ENCODE peak calls at places on chromosomes 4 and X, in four cellular contexts. Y is CD4-positive, CD25-positive, alpha-beta regulatory T cell; X is upper lobe of right lung; U is HepG2. J is an unnamed sample.

GRCh38 chr4:8722556-8722955 is 130.0 kb downstream of the CPZ start:
- DNase-seq in U (no peak), Y (no peak), X (no peak), J (no peak)

GRCh38 chr4:7200801-7201200 is 8.5 kb downstream of the SORCS2 start:
- DNase-seq in X (peak; percentile 31), Y (no peak), U (no peak), J (no peak)

GRCh38 chr4:168632246-168632832 is 135.5 kb downstream of the PALLD start:
- DNase-seq in X (no peak), Y (no peak), U (no peak), J (no peak)

GRCh38 chr4:149108626-149109025 is 666.4 kb upstream of the NR3C2 start:
- DNase-seq in Y (no peak), U (no peak), X (no peak), J (no peak)

GRCh38 chr4:6278801-6279197 is 9.1 kb downstream of the WFS1 start:
- DNase-seq in Y (no peak), U (peak; percentile 73), X (no peak), J (no peak)

GRCh38 chrX:142001934-142002333 is 98.2 kb downstream of the MAGEC1 start:
- DNase-seq in Y (no peak), X (no peak), U (no peak), J (no peak)

GRCh38 chr4:153418114-153418513 is 48.0 kb upstream of the TMEM131L start:
- DNase-seq in U (no peak), Y (no peak), X (no peak), J (no peak)

GRCh38 chrX:110146521-110146920 is 143.6 kb downstream of the TMEM164 start:
- DNase-seq in X (no peak), Y (no peak), U (peak; percentile 45), J (no peak)

GRCh38 chr4:10096976-10097330 is 19.6 kb downstream of the WDR1 start:
- DNase-seq in Y (no peak), X (no peak), U (no peak), J (no peak)

GRCh38 chr4:17807446-17807845 is 3.1 kb downstream of the DCAF16 start:
- DNase-seq in U (no peak), X (no peak), Y (no peak), J (no peak)
- H3K4me3 ChIP-seq in U (peak overlapping the region; percentile 93), X (peak overlapping the region; percentile 79), Y (peak overlapping the region; percentile 93), J (peak overlapping the region; percentile 30)

GRCh38 chr4:147824316-147824715 is 92.4 kb downstream of the ARHGAP10 start:
- DNase-seq in U (no peak), X (no peak), Y (no peak), J (no peak)
- H3K4me1 ChIP-seq in U (no peaks in the 10 kb centered on the region), X (peaks cover 38% of the 10 kb centered on the region), Y (no peaks in the 10 kb centered on the region), J (no peaks in the 10 kb centered on the region)

GRCh38 chr4:31125061-31125460 is 404.9 kb downstream of the PCDH7 start:
- DNase-seq in U (no peak), Y (no peak), X (no peak), J (no peak)
- H3K4me3 ChIP-seq in U (no peak overlapping the region), Y (no peak overlapping the region), X (no peak overlapping the region), J (no peak overlapping the region)

GRCh38 chr4:41157009-41157408 is 57.3 kb downstream of the APBB2 start:
- DNase-seq in U (no peak), Y (no peak), X (no peak), J (no peak)
- H3K4me1 ChIP-seq in U (peaks cover 83% of the 10 kb centered on the region), Y (no peaks in the 10 kb centered on the region), X (peaks cover 33% of the 10 kb centered on the region), J (no peaks in the 10 kb centered on the region)

GRCh38 chrX:30308263-30309138 is 689 bp downstream of the NR0B1 start:
- DNase-seq in U (no peak), Y (no peak), X (no peak), J (no peak)
- H3K4me3 ChIP-seq in U (no peak overlapping the region), Y (no peak overlapping the region), X (no peak overlapping the region), J (no peak overlapping the region)

DNA sequence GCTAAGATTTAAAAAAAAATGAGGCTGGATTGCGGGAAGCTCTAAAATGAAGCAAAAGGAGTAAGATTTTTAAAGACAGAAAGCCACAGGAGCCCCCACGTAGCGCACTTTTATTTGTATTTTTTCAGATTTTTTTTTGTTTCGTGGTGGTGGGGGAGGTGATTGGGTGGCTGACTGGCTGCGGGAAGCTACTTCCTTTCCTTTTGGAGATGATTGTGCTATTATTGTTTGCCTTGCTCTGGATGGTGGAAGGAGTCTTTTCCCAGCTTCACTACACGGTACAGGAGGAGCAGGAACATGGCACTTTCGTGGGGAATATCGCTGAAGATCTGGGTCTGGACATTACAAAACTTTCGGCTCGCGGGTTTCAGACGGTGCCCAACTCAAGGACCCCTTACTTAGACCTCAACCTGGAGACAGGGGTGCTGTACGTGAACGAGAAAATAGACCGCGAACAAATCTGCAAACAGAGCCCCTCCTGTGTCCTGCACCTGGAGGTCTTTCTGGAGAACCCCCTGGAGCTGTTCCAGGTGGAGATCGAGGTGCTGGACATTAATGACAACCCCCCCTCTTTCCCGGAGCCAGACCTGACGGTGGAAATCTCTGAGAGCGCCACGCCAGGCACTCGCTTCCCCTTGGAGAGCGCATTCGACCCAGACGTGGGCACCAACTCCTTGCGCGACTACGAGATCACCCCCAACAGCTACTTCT is 993 bp downstream of the PCDH10 start:
- DNase-seq in U (no peak), X (no peak), Y (no peak), J (no peak)
- H3K4me1 ChIP-seq in U (no peaks in the 10 kb centered on the region), X (peaks cover 55% of the 10 kb centered on the region), Y (no peaks in the 10 kb centered on the region), J (no peaks in the 10 kb centered on the region)

GRCh38 chrX:133412665-133413064 is 2.6 kb downstream of the GPC4 start:
- DNase-seq in X (no peak), Y (no peak), U (no peak), J (no peak)

GRCh38 chrX:133413218-133413925 is 1.9 kb downstream of the GPC4 start:
- DNase-seq in X (no peak), U (no peak), Y (no peak), J (no peak)

GRCh38 chrX:133414399-133415275 is 652 bp downstream of the GPC4 start:
- DNase-seq in X (peak; percentile 69), Y (no peak), U (no peak), J (no peak)

GRCh38 chrX:133417364-133417763 is 2.1 kb upstream of the GPC4 start:
- DNase-seq in Y (no peak), U (no peak), X (no peak), J (no peak)

GRCh38 chrX:133415276-133416105 is at the start of gene GPC4:
- DNase-seq in U (no peak), X (peak; percentile 91), Y (no peak), J (peak; percentile 19)
- H3K4me3 ChIP-seq in U (peak within 1 kb of the TSS; percentile 46), X (peak within 1 kb of the TSS; percentile 58), Y (no peak within 1 kb of the TSS), J (no peak within 1 kb of the TSS)

DNA sequence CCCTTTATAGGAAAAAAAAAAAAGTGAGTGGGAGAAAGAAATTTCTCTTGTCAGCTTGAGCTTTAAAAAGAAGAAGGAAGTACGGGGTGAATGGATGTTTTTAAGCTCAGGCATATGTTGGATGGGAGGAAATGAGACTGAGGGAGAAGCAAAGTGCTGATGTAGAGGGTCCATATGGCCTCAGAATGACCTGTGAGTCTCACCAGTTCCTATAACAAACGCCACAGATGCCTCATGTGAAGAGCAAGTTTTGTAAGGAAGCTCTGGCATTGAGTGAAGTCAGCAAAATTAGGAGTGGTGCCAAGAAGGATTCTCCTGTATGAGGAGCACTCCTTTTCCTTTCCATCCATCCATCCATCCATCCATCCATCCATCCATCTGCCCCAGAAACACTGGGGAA is 214.6 kb downstream of the PTTG2 start:
- DNase-seq in X (no peak), Y (no peak), U (no peak), J (no peak)
- H3K4me1 ChIP-seq in X (peaks cover 26% of the 10 kb centered on the region), Y (peaks cover 22% of the 10 kb centered on the region), U (peaks cover 51% of the 10 kb centered on the region), J (peaks cover 21% of the 10 kb centered on the region)

GRCh38 chr4:100517864-100518341 is at the start of gene EMCN:
- DNase-seq in U (no peak), X (no peak), Y (no peak), J (no peak)
- H3K4me3 ChIP-seq in U (no peak within 1 kb of the TSS), X (peak within 1 kb of the TSS; percentile 34), Y (no peak within 1 kb of the TSS), J (no peak within 1 kb of the TSS)

GRCh38 chrX:9530848-9531274 is 66.0 kb downstream of the TBL1X start:
- DNase-seq in X (peak; percentile 66), U (peak; percentile 60), Y (peak; percentile 21), J (peak; percentile 28)
- H3K4me1 ChIP-seq in X (no peaks in the 10 kb centered on the region), U (peaks cover 53% of the 10 kb centered on the region), Y (peaks cover 10% of the 10 kb centered on the region), J (peaks cover 13% of the 10 kb centered on the region)